ENCODE peak calls at places on chromosome 22, in six cellular contexts. One of them, this sample, is unnamed.

GRCh38 chr22:24796860-24797259 is 9.2 kb upstream of the SGSM1 start:
- DNase-seq in NCI-H69: no peak
- DNase-seq in lower leg skin: no peak
- DNase-seq in brain microvascular endothelial cell: no peak
- DNase-seq in activated T-cell treated with anti-CD3 and anti-CD28 coated beads, Interleukin-2, amount 50 U/mL, for 48 hours: no peak
- DNase-seq in Daoy: no peak
- DNase-seq in this sample: no peak

GRCh38 chr22:24026056-24026455 is 15.0 kb downstream of the CABIN1 start:
- DNase-seq in Daoy: no peak
- DNase-seq in brain microvascular endothelial cell: no peak
- DNase-seq in NCI-H69: peak
- DNase-seq in activated T-cell treated with anti-CD3 and anti-CD28 coated beads, Interleukin-2, amount 50 U/mL, for 48 hours: peak
- DNase-seq in lower leg skin: no peak
- DNase-seq in this sample: no peak

GRCh38 chr22:28560005-28560742 is 119.5 kb downstream of the TTC28 start:
- DNase-seq in lower leg skin: no peak
- DNase-seq in activated T-cell treated with anti-CD3 and anti-CD28 coated beads, Interleukin-2, amount 50 U/mL, for 48 hours: no peak
- DNase-seq in NCI-H69: no peak
- DNase-seq in Daoy: peak
- DNase-seq in brain microvascular endothelial cell: peak
- DNase-seq in this sample: no peak

GRCh38 chr22:17764036-17764435 is 10.2 kb downstream of the BID start:
- DNase-seq in activated T-cell treated with anti-CD3 and anti-CD28 coated beads, Interleukin-2, amount 50 U/mL, for 48 hours: no peak
- DNase-seq in Daoy: no peak
- DNase-seq in lower leg skin: no peak
- DNase-seq in brain microvascular endothelial cell: no peak
- DNase-seq in NCI-H69: no peak
- DNase-seq in this sample: no peak

GRCh38 chr22:42300286-42301071 is 30.0 kb upstream of the TCF20 start:
- DNase-seq in NCI-H69: peak
- DNase-seq in Daoy: peak
- DNase-seq in lower leg skin: no peak
- DNase-seq in activated T-cell treated with anti-CD3 and anti-CD28 coated beads, Interleukin-2, amount 50 U/mL, for 48 hours: peak
- DNase-seq in brain microvascular endothelial cell: no peak
- DNase-seq in this sample: peak

GRCh38 chr22:39935116-39935515 is 25.1 kb upstream of the TMA7B start:
- DNase-seq in lower leg skin: no peak
- DNase-seq in NCI-H69: no peak
- DNase-seq in Daoy: no peak
- DNase-seq in activated T-cell treated with anti-CD3 and anti-CD28 coated beads, Interleukin-2, amount 50 U/mL, for 48 hours: no peak
- DNase-seq in brain microvascular endothelial cell: no peak
- DNase-seq in this sample: no peak

GRCh38 chr22:50105529-50106100 is 15.8 kb downstream of the MOV10L1 start:
- DNase-seq in Daoy: no peak
- DNase-seq in activated T-cell treated with anti-CD3 and anti-CD28 coated beads, Interleukin-2, amount 50 U/mL, for 48 hours: no peak
- DNase-seq in brain microvascular endothelial cell: peak
- DNase-seq in lower leg skin: peak
- DNase-seq in NCI-H69: no peak
- DNase-seq in this sample: no peak

GRCh38 chr22:42294034-42294985 is 23.9 kb upstream of the TCF20 start:
- DNase-seq in brain microvascular endothelial cell: peak
- DNase-seq in lower leg skin: no peak
- DNase-seq in Daoy: peak
- DNase-seq in activated T-cell treated with anti-CD3 and anti-CD28 coated beads, Interleukin-2, amount 50 U/mL, for 48 hours: no peak
- DNase-seq in NCI-H69: peak
- DNase-seq in this sample: no peak

GRCh38 chr22:36465232-36466021 is 16.0 kb downstream of the TXN2 start:
- DNase-seq in lower leg skin: no peak
- DNase-seq in activated T-cell treated with anti-CD3 and anti-CD28 coated beads, Interleukin-2, amount 50 U/mL, for 48 hours: no peak
- DNase-seq in Daoy: peak
- DNase-seq in brain microvascular endothelial cell: peak
- DNase-seq in NCI-H69: no peak
- DNase-seq in this sample: no peak

GRCh38 chr22:49942565-49943404 is 17.8 kb upstream of the PIM3 start:
- DNase-seq in activated T-cell treated with anti-CD3 and anti-CD28 coated beads, Interleukin-2, amount 50 U/mL, for 48 hours: no peak
- DNase-seq in NCI-H69: no peak
- DNase-seq in brain microvascular endothelial cell: no peak
- DNase-seq in lower leg skin: no peak
- DNase-seq in Daoy: no peak
- DNase-seq in this sample: no peak

This sample was measured in activated naive CD8-positive, alpha-beta T cell treated with anti-CD3 and anti-CD28 coated beads, Interleukin-2, amount 50 U/mL, for 24 hours.